ENCODE peak calls at places on chromosomes 11 and 22, in eight cellular contexts. D, F, Q, Z, B, K, E and P are unnamed samples.

GRCh38 chr22:32281092-32281491 is 25.9 kb upstream of the SLC5A4 start:
- DNase-seq in B (peak; percentile 57), K (no peak), F (no peak), Z (no peak), Q (peak; percentile 31), E (no peak), D (peak; percentile 70), P (no peak)

GRCh38 chr11:67644472-67645418 is 5.2 kb upstream of the TBX10 start:
- DNase-seq in B (no peak), Z (no peak), K (no peak), E (no peak), D (no peak), Q (no peak), F (no peak), P (peak; percentile 85)

GRCh38 chr22:18055619-18056160 is 22.1 kb upstream of the PEX26 start:
- DNase-seq in F (no peak), K (no peak), E (no peak), B (no peak), Z (no peak), Q (no peak), D (no peak), P (no peak)

GRCh38 chr11:67367014-67367835 is 6.2 kb downstream of the CLCF1 start:
- DNase-seq in F (peak; percentile 28), Q (peak; percentile 40), D (peak; percentile 62), Z (no peak), K (no peak), B (no peak), E (no peak), P (no peak)

GRCh38 chr22:20131856-20132685 is 467 bp downstream of the ZDHHC8 start:
- DNase-seq in F (no peak), Q (peak; percentile 57), B (no peak), D (no peak), E (no peak), K (no peak), Z (no peak), P (no peak)

GRCh38 chr22:22721681-22722309 is 77.4 kb downstream of the GGTLC2 start:
- DNase-seq in D (peak; percentile 46), K (peak; percentile 55), E (no peak), B (peak; percentile 32), Q (peak; percentile 87), Z (peak; percentile 83), F (no peak), P (no peak)

GRCh38 chr11:7573558-7574296 is 59.9 kb downstream of the PPFIBP2 start:
- DNase-seq in Z (no peak), K (no peak), F (peak; percentile 56), D (no peak), E (no peak), Q (no peak), B (no peak), P (no peak)

GRCh38 chr11:114077482-114078305 is 18.2 kb downstream of the ZBTB16 start:
- DNase-seq in F (no peak), K (no peak), Z (no peak), E (no peak), Q (no peak), B (no peak), D (no peak), P (peak; percentile 22)

GRCh38 chr11:64935634-64936081 is at the start of gene GPHA2:
- DNase-seq in K (no peak), B (peak; percentile 4), Z (no peak), Q (peak; percentile 20), E (no peak), F (no peak), D (no peak), P (no peak)

GRCh38 chr11:47406896-47407745 is 1.3 kb upstream of the SLC39A13 start:
- DNase-seq in F (peak; percentile 33), E (no peak), B (no peak), Z (peak; percentile 18), Q (peak; percentile 38), K (no peak), D (no peak), P (peak; percentile 45)

GRCh38 chr11:10350341-10350740 is 45.5 kb downstream of the ADM start:
- DNase-seq in F (peak; percentile 84), Q (peak; percentile 56), E (peak; percentile 80), K (no peak), Z (peak; percentile 86), B (peak; percentile 85), D (peak; percentile 90), P (no peak)

GRCh38 chr11:68463714-68464113 is 3.2 kb downstream of the PPP6R3 start:
- DNase-seq in K (no peak), B (no peak), Z (no peak), E (no peak), F (no peak), Q (no peak), D (no peak), P (no peak)

GRCh38 chr22:48488611-48489456 is 1338.8 kb downstream of the BRD1 start:
- DNase-seq in Z (no peak), F (no peak), B (no peak), Q (peak; percentile 24), K (no peak), D (no peak), E (no peak), P (no peak)

GRCh38 chr22:46942816-46943783 is 180.7 kb downstream of the TBC1D22A start:
- DNase-seq in Z (no peak), E (no peak), Q (no peak), F (no peak), K (no peak), D (no peak), B (no peak), P (no peak)

GRCh38 chr22:39937881-39938280 is 22.3 kb upstream of the TMA7B start:
- DNase-seq in Q (no peak), D (no peak), B (no peak), F (no peak), K (no peak), E (no peak), Z (no peak), P (no peak)

GRCh38 chr11:117427356-117427874 is 99.8 kb downstream of the CEP164 start:
- DNase-seq in D (no peak), E (no peak), K (no peak), B (no peak), Q (no peak), F (no peak), Z (no peak), P (no peak)

GRCh38 chr22:20885017-20885556 is 26.3 kb downstream of the SNAP29 start:
- DNase-seq in K (no peak), E (no peak), F (no peak), B (no peak), Q (no peak), Z (no peak), D (no peak), P (no peak)

GRCh38 chr11:102436546-102436945 is 16.0 kb downstream of the TMEM123 start:
- DNase-seq in B (no peak), K (no peak), D (peak; percentile 38), Q (peak; percentile 89), E (no peak), Z (peak; percentile 70), F (no peak), P (no peak)
- H3K9me3 ChIP-seq in B (peaks cover 3% of the 10 kb centered on the region), K (peaks cover 33% of the 10 kb centered on the region), D (no peaks in the 10 kb centered on the region), Q (no peaks in the 10 kb centered on the region), E (peaks cover 4% of the 10 kb centered on the region), Z (peaks cover 2% of the 10 kb centered on the region), F (peaks cover 28% of the 10 kb centered on the region), P (peaks cover 54% of the 10 kb centered on the region)

GRCh38 chr22:37274380-37274862 is 7.9 kb upstream of the CYTH4 start:
- DNase-seq in D (no peak), B (no peak), E (no peak), Z (no peak), Q (no peak), K (no peak), F (no peak), P (peak; percentile 79)
- H3K4me2 ChIP-seq in D (no peak overlapping the region), B (no peak overlapping the region), E (peak overlapping the region; percentile 10), Z (no peak overlapping the region), Q (no peak overlapping the region), K (peak overlapping the region; percentile 17), F (no peak overlapping the region), P (peak overlapping the region; percentile 60)

DNA sequence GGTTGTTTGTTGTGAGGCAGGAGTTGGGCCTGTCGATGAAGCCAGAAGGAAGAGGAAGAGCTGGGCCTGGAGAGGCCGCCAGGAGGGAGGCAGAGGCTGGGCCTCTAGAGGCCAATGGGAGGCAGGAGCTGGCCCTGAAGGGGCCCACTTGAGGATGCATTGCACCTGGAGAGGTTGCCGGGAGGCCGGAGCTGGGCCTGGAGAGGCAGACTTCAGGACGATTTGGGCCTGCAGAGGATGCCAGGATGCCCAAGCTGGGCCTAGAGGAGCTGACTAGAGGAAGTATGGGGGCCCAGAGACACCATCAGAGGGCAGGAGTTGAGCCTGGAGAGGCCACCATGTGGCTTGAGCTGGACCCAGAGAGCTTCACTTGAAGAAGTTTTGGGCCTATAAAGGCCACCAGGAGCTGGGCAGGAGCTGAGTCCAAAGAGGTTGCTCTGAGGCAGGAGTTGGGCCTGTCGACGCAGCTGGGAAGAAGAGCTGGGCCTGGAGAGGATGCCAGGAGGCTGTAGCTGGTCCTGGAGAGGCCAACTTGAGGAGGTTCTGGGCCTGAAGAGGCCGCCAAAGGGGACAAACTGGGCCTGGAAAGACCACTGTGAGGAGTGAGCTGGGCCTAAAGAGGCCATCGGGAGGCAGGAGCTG is 39.0 kb downstream of the OR4C45 start:
- DNase-seq in K (no peak), Q (no peak), B (no peak), F (no peak), E (no peak), D (no peak), Z (no peak), P (no peak)
- H3K9me3 ChIP-seq in K (no peaks in the 10 kb centered on the region), Q (no peaks in the 10 kb centered on the region), B (peaks cover 5% of the 10 kb centered on the region), F (no peaks in the 10 kb centered on the region), E (no peaks in the 10 kb centered on the region), D (no peaks in the 10 kb centered on the region), Z (peaks cover 44% of the 10 kb centered on the region), P (no peaks in the 10 kb centered on the region)

DNA sequence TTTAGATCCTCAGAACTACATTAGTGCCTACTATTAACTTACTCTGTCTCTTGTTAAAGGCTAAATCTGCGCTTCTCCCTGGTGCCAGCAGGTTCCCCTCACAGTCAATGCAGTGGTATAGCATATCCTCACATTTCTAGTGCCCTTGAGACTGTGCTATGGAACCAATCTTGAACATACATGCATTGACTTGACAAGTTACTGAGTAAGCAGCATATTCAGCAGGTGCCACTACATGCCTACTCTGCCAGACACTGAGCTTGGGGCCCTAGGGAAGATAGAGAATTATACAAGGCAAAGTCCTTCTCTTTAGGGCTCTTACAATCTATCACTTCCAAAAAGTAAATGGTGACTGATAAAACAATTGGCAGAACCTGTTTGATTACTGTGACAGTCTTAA is 3.2 kb downstream of the FUT4 start:
- DNase-seq in K (no peak), F (no peak), E (no peak), Q (no peak), B (no peak), D (no peak), Z (no peak), P (no peak)
- H3K4me2 ChIP-seq in K (peak overlapping the region; percentile 1), F (peak overlapping the region; percentile 82), E (no peak overlapping the region), Q (peak overlapping the region; percentile 94), B (peak overlapping the region; percentile 91), D (peak overlapping the region; percentile 72), Z (peak overlapping the region; percentile 53), P (peak overlapping the region; percentile 15)

GRCh38 chr11:59119826-59120225 is 12.8 kb downstream of the FAM111B start:
- DNase-seq in B (no peak), Q (no peak), E (no peak), F (no peak), D (no peak), K (no peak), Z (no peak), P (no peak)
- H3K9me3 ChIP-seq in B (peaks cover 5% of the 10 kb centered on the region), Q (peaks cover 8% of the 10 kb centered on the region), E (no peaks in the 10 kb centered on the region), F (peaks cover 15% of the 10 kb centered on the region), D (no peaks in the 10 kb centered on the region), K (peaks cover 27% of the 10 kb centered on the region), Z (peaks cover 12% of the 10 kb centered on the region), P (peaks cover 37% of the 10 kb centered on the region)